ENCODE peak calls at places on chromosomes 12 and 14, in four cellular contexts. M is neural progenitor cell, U is colonic mucosa, Q is NT2/D1. V is an unnamed sample.

GRCh38 chr12:103997277-103997900 is 31.7 kb downstream of the TDG start:
- DNase-seq in M (no peak), U (no peak), Q (no peak), V (no peak)

GRCh38 chr14:92475451-92476187 is 38.0 kb upstream of the RIN3 start:
- DNase-seq in M (no peak), U (no peak), Q (no peak), V (peak)

GRCh38 chr12:1634149-1634548 is 5.1 kb downstream of the WNT5B start:
- DNase-seq in M (no peak), U (no peak), Q (no peak), V (no peak)

GRCh38 chr14:67850066-67850830 is 30.7 kb downstream of the RAD51B start:
- DNase-seq in M (no peak), U (no peak), Q (no peak), V (no peak)

GRCh38 chr12:57726151-57726883 is 12.2 kb downstream of the AGAP2 start:
- DNase-seq in M (peak), U (peak), Q (peak), V (no peak)

GRCh38 chr12:126182619-126183236 is 1117.5 kb downstream of the AACS start:
- DNase-seq in M (no peak), U (no peak), Q (no peak), V (peak)

GRCh38 chr14:51609251-51609986 is 42.3 kb upstream of the FRMD6 start:
- DNase-seq in M (no peak), U (no peak), Q (no peak), V (no peak)

GRCh38 chr14:64581817-64582216 is 32.1 kb downstream of the PPP1R36 start:
- DNase-seq in M (no peak), U (no peak), Q (no peak), V (no peak)

GRCh38 chr12:52920937-52921336 is 16.1 kb upstream of the KRT8 start:
- DNase-seq in M (peak), U (no peak), Q (no peak), V (no peak)

GRCh38 chr12:89571481-89572190 is 45.8 kb upstream of the POC1B start:
- DNase-seq in M (no peak), U (no peak), Q (no peak), V (peak)

GRCh38 chr14:64649383-64649998 is 54.7 kb upstream of the PLEKHG3 start:
- DNase-seq in M (no peak), U (no peak), Q (no peak), V (peak)

GRCh38 chr14:87111741-87112140 is 881.2 kb downstream of the GALC start:
- DNase-seq in M (no peak), U (no peak), Q (no peak), V (no peak)

GRCh38 chr14:75989134-75989533 is 3.6 kb downstream of the IFT43 start:
- DNase-seq in M (no peak), U (no peak), Q (no peak), V (peak)

GRCh38 chr12:3315201-3315661 is 175.8 kb upstream of the PRMT8 start:
- DNase-seq in M (no peak), U (no peak), Q (peak), V (no peak)

GRCh38 chr12:107903377-107904061 is 129.0 kb downstream of the ASCL4 start:
- DNase-seq in M (peak), U (peak), Q (peak), V (no peak)

GRCh38 chr14:31263485-31264133 is 56.0 kb upstream of the HECTD1 start:
- DNase-seq in M (no peak), U (no peak), Q (no peak), V (peak)

GRCh38 chr14:54584097-54584496 is 17.2 kb downstream of the SAMD4A start:
- DNase-seq in M (no peak), U (no peak), Q (no peak), V (no peak)

GRCh38 chr12:6047249-6048227 is 76.9 kb downstream of the VWF start:
- DNase-seq in M (no peak), U (no peak), Q (no peak), V (no peak)

GRCh38 chr12:59627582-59627981 is 31.8 kb downstream of the SLC16A7 start:
- DNase-seq in M (no peak), U (no peak), Q (no peak), V (no peak)

DNA sequence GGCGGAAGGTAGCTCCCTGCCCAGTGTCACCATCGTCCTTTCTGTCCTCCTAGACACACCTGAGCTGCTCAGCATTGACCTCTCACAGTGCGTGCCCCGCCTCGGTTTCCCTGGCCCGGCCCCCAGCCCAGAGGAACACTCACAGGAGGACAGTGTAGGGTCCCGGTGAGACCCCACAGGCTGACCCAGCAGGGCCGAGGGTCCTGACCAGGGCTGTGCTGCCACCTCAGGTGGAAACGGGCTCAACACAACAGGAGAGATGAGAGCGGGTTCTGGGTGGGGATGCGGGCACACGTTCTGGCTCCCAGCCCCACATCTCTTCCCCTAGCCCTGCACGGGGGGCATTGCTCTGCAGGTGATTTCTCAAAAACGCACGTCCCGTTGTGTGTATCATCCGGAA is 98.1 kb downstream of the PIWIL1 start:
- DNase-seq in M (no peak), U (no peak), Q (no peak), V (no peak)
- H3K4me3 ChIP-seq in M (no peak), U (no peak), Q (no peak), V (no peak)

DNA sequence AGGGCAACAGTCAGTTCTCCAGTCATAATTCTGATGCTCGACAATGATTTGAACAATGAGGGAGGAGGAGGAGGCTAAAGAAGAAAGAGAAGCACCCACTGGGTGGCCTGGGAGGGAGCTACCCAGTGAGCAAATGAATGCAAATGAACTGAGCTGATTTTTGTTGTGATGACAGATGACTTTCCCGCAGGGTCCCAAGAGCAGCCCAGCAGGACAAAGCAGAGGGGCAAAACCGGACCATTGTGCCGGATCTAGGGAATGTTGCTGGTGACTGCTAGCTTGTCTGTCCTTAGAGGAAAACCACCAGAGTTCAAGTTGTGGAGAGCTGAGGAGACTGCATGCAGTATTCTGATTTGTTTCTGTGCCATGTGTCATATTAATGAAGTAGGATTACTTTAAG is 162.8 kb downstream of the MON2 start:
- DNase-seq in M (peak), U (no peak), Q (peak), V (no peak)
- H3K4me3 ChIP-seq in M (no peak), U (no peak), Q (no peak), V (no peak)

GRCh38 chr12:47078086-47078395 is 1.4 kb upstream of the PCED1B start:
- DNase-seq in M (no peak), U (no peak), Q (no peak), V (no peak)
- H3K4me3 ChIP-seq in M (no peak), U (peak), Q (no peak), V (peak)

GRCh38 chr14:61346221-61346620 is 24.8 kb downstream of the PRKCH start:
- DNase-seq in M (no peak), U (no peak), Q (no peak), V (no peak)
- H3K4me3 ChIP-seq in M (no peak), U (no peak), Q (no peak), V (no peak)

GRCh38 chr12:95787274-95787814 is 3.2 kb downstream of the NTN4 start:
- DNase-seq in M (no peak), U (no peak), Q (no peak), V (no peak)
- H3K4me3 ChIP-seq in M (no peak), U (no peak), Q (no peak), V (no peak)

DNA sequence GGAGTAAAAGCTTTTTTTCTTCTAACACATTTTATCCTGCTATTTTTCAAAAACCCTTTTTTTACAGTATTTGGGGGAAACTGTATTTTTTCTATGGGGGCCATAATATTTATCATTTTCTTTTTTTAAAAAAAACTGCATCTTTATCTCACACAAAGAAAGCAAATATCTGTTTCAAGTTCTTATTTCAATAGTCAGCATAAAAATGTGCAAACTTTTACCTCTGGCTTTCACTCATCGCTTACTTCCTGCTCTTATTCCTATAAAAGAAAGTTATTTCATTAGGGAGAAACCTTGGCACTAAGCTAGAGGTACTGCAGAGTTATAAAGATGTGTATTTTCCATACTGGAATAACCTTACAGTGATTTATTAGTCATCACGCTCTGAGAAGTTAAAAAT is 461.2 kb downstream of the GXYLT1 start:
- DNase-seq in M (no peak), U (no peak), Q (no peak), V (no peak)
- H3K4me3 ChIP-seq in M (no peak), U (no peak), Q (no peak), V (no peak)

DNA sequence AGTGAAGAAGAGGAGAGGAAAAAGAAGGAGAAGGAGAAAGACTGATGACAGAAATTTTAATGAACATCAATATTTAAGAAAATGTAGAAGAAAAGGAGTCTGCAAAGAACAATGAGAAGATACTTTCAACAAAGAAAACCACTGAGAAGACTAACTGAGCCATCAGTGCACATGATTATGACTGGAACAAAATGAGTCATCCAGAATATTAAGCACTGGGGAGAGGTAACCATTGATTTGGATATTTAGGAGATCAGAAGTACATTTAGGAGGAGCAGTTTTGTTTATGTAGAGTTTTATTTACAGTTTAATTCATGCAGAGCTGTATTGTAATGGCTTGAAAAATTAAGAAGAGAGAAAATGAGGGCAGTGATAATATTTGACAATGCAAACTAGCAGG is 159.1 kb downstream of the C12orf50 start:
- DNase-seq in M (no peak), U (no peak), Q (no peak), V (no peak)
- H3K4me3 ChIP-seq in M (no peak), U (no peak), Q (no peak), V (no peak)

DNA sequence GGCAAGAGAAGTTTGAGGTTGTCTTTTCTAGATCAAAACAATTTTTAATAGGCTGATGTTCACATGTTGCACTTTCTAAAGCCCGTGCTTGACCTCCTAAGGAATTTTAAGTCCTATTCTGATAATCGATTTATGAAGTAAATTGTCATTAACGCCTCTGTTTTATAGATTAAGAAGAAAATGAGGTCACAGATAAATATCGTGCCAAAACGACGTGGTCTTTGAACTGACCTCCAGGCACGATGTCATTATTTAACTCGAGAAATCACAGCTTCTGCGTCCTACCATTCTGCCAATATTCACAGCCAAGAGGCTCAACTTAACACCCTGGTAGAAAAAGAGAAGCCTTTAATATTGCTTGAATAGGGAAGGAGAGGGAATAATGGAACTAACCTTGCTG is 862 bp upstream of the EEA1 start:
- DNase-seq in M (no peak), U (no peak), Q (no peak), V (no peak)
- H3K4me3 ChIP-seq in M (peak), U (peak), Q (peak), V (peak)

GRCh38 chr12:12715128-12715458 is 2.1 kb upstream of the CDKN1B start:
- DNase-seq in M (no peak), U (no peak), Q (no peak), V (no peak)
- H3K4me3 ChIP-seq in M (peak), U (no peak), Q (no peak), V (no peak)

V was measured in skeletal muscle cell.